ENCODE peak calls at places on chromosomes 3 and 15, in seven cellular contexts. O is suprapubic skin, B is HepG2, W is sigmoid colon, Z is transverse colon, I is breast epithelium, K is HL-60. S is an unnamed sample.

GRCh38 chr3:181253796-181254195 is 264.3 kb upstream of the DNAJC19 start:
- DNase-seq in W (no peak), O (no peak), Z (no peak), B (no peak), K (no peak), I (no peak), S (no peak)

GRCh38 chr15:97940993-97941392 is 19.5 kb upstream of the ARRDC4 start:
- DNase-seq in B (no peak), Z (no peak), W (no peak), O (no peak), K (no peak), I (no peak), S (no peak)

GRCh38 chr15:30990036-30990435 is 1.4 kb downstream of the MTMR10 start:
- DNase-seq in Z (no peak), W (no peak), O (no peak), B (peak; percentile 36), K (no peak), I (no peak), S (no peak)

GRCh38 chr3:19216669-19217337 is 68.5 kb downstream of the KCNH8 start:
- DNase-seq in O (no peak), I (peak; percentile 20), W (no peak), Z (peak; percentile 10), K (no peak), B (no peak), S (no peak)

GRCh38 chr15:32775103-32775502 is 57.3 kb downstream of the GREM1 start:
- DNase-seq in K (no peak), O (no peak), W (no peak), I (no peak), Z (no peak), B (no peak), S (no peak)

GRCh38 chr3:108209579-108209978 is 12.6 kb downstream of the IFT57 start:
- DNase-seq in K (no peak), O (no peak), I (no peak), B (no peak), Z (no peak), W (no peak), S (no peak)

GRCh38 chr3:155912574-155913190 is 42.2 kb downstream of the GMPS start:
- DNase-seq in I (no peak), O (no peak), Z (no peak), W (no peak), K (no peak), B (no peak), S (no peak)

GRCh38 chr3:137217733-137218132 is 259.9 kb downstream of the IL20RB start:
- DNase-seq in W (no peak), I (no peak), B (no peak), K (no peak), Z (no peak), O (no peak), S (no peak)

GRCh38 chr15:90868261-90868689 is at the start of gene FURIN:
- DNase-seq in K (no peak), Z (peak; percentile 70), O (no peak), B (no peak), W (no peak), I (no peak), S (no peak)

GRCh38 chr3:50323092-50323600 is 601 bp upstream of the HYAL2 start:
- DNase-seq in O (no peak), K (peak; percentile 49), I (no peak), W (no peak), B (no peak), Z (no peak), S (no peak)

GRCh38 chr3:113685956-113686721 is 10.3 kb downstream of the USF3 start:
- DNase-seq in B (peak; percentile 78), W (no peak), I (no peak), O (no peak), Z (no peak), K (peak; percentile 42), S (no peak)

GRCh38 chr3:159616234-159616825 is 372.3 kb upstream of the IL12A start:
- DNase-seq in K (no peak), B (no peak), I (no peak), Z (peak; percentile 55), O (no peak), W (no peak), S (no peak)

GRCh38 chr3:195908439-195909293 is at the start of gene TNK2:
- DNase-seq in O (peak; percentile 71), Z (peak; percentile 50), K (no peak), B (no peak), I (no peak), W (peak; percentile 72), S (no peak)

GRCh38 chr15:29449136-29449535 is 179.5 kb upstream of the NSMCE3 start:
- DNase-seq in O (no peak), B (no peak), I (no peak), W (no peak), K (no peak), Z (no peak), S (no peak)

GRCh38 chr3:138063416-138063815 is 52.0 kb downstream of the DZIP1L start:
- DNase-seq in W (no peak), O (no peak), Z (no peak), B (no peak), K (no peak), I (no peak), S (no peak)

GRCh38 chr3:194320744-194321243 is 30.3 kb downstream of the CPN2 start:
- DNase-seq in O (no peak), B (peak; percentile 83), K (no peak), W (no peak), I (no peak), Z (no peak), S (no peak)

GRCh38 chr3:194322701-194323174 is 28.4 kb downstream of the CPN2 start:
- DNase-seq in O (no peak), W (no peak), Z (no peak), K (no peak), B (peak; percentile 50), I (no peak), S (no peak)

GRCh38 chr3:194321666-194322640 is 29.2 kb downstream of the CPN2 start:
- DNase-seq in K (no peak), I (no peak), Z (no peak), O (no peak), W (no peak), B (no peak), S (no peak)

GRCh38 chr3:194318511-194319161 is 32.5 kb downstream of the CPN2 start:
- DNase-seq in W (no peak), K (no peak), B (no peak), O (no peak), Z (no peak), I (no peak), S (no peak)

DNA sequence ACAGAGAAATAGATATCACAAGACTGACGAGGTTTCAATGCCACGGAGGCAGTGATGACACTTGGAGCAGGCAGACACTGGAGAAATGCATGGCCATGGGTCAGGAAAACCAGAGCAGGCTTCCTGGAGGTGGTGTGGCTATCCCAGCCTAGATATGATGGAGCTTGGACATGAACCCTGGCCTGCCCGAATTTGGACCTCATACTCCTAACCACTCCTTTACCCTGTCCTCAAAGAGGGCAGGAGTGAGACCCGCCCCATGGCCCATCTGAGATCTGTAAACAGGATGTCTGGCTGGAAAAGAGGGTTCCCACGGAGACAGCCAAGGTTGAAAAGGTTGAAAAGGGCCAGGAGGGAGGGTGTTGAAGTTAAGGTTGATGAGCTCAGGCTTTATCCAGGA is 31.0 kb downstream of the CPN2 start:
- DNase-seq in K (no peak), Z (no peak), O (no peak), B (peak; percentile 50), I (no peak), W (no peak), S (no peak)
- TF ChIP-seq CTCF in K (no peak), Z (no peak), O (no peak), B (no peak), I (no peak), W (no peak), S (no peak)

GRCh38 chr15:36977620-36978610 is 122.4 kb downstream of the MEIS2 start:
- DNase-seq in O (no peak), K (no peak), I (no peak), B (peak; percentile 70), W (no peak), Z (no peak), S (no peak)

GRCh38 chr15:36972704-36973103 is 127.6 kb downstream of the MEIS2 start:
- DNase-seq in O (no peak), Z (no peak), K (no peak), B (no peak), W (no peak), I (no peak), S (no peak)

GRCh38 chr15:36982441-36982840 is 117.9 kb downstream of the MEIS2 start:
- DNase-seq in O (no peak), W (no peak), B (no peak), I (no peak), K (no peak), Z (no peak), S (no peak)

DNA sequence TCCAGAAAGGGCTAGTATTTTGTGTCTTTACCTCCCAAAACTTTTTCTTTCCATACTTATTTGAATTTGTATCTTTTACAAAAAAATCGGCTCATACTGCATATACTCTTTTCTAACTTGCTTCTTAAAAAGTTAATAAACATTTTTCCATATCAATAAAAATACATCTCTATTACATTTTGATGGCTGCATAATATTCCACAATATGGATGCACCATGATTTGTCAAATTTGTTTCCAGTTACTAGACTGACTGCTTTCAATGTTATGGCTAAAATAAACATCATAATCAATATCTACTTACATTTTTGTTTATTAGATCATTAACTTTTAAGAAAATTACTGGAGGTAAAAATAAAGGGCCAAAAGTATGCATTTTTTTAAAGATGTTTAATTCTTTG is 121.7 kb downstream of the MEIS2 start:
- DNase-seq in W (no peak), O (no peak), K (no peak), I (no peak), Z (no peak), B (no peak), S (no peak)
- TF ChIP-seq POLR2AphosphoS5 in W (no peak), O (no peak), K (no peak), I (no peak), Z (no peak), B (no peak), S (no peak)

GRCh38 chr15:44261007-44261706 is 27.4 kb upstream of the GOLM2 start:
- DNase-seq in W (no peak), Z (no peak), K (no peak), I (no peak), O (no peak), B (peak; percentile 19), S (no peak)
- TF ChIP-seq CTCF in W (no peak), Z (no peak), K (no peak), I (no peak), O (no peak), B (peak; percentile 43), S (no peak)

GRCh38 chr3:33732394-33732793 is 14.3 kb upstream of the CLASP2 start:
- DNase-seq in W (no peak), B (peak; percentile 5), I (no peak), K (no peak), O (no peak), Z (no peak), S (no peak)

GRCh38 chr3:33737146-33737545 is 19.1 kb upstream of the CLASP2 start:
- DNase-seq in B (no peak), K (no peak), O (no peak), W (no peak), I (no peak), Z (no peak), S (no peak)
- TF ChIP-seq POLR2AphosphoS5 in B (no peak), K (no peak), O (no peak), W (no peak), I (no peak), Z (no peak), S (no peak)

S was measured in esophagus muscularis mucosa.